ENCODE peak calls at places on chromosomes 13 and 19, in four cellular contexts. F is activated CD4-positive, alpha-beta T cell treated with anti-CD3 and anti-CD28 coated beads for 48 hours; J is NCI-H1092 treated with DMSO at 0.1 percent for 48 hours; A is HEK293T. S is an unnamed sample.

GRCh38 chr13:113204378-113204734 is 4.1 kb downstream of the PCID2 start:
- DNase-seq in F (no peak), J (no peak), A (no peak), S (no peak)

GRCh38 chr19:38263696-38264485 is 482 bp upstream of the SPINT2 start:
- DNase-seq in F (peak; percentile 89), J (peak; percentile 48), A (no peak), S (peak; percentile 92)

GRCh38 chr19:28493881-28494280 is 719.1 kb downstream of the UQCRFS1 start:
- DNase-seq in F (no peak), J (no peak), A (no peak), S (no peak)

GRCh38 chr19:17311455-17312248 is 2.3 kb downstream of the DDA1 start:
- DNase-seq in F (no peak), J (no peak), A (no peak), S (peak; percentile 85)

GRCh38 chr13:32587774-32588165 is 1.5 kb downstream of the PDS5B start:
- DNase-seq in F (no peak), J (peak; percentile 8), A (no peak), S (no peak)

GRCh38 chr19:17424743-17425365 is 5.0 kb downstream of the MVB12A start:
- DNase-seq in F (peak; percentile 58), J (peak; percentile 51), A (peak; percentile 76), S (no peak)

GRCh38 chr19:54047626-54048025 is 16.1 kb downstream of the VSTM1 start:
- DNase-seq in F (no peak), J (no peak), A (no peak), S (no peak)

GRCh38 chr19:15501596-15501995 is 6.7 kb upstream of the CYP4F22 start:
- DNase-seq in F (no peak), J (no peak), A (no peak), S (no peak)

GRCh38 chr13:49828452-49828851 is 36.0 kb upstream of the KPNA3 start:
- DNase-seq in F (no peak), J (no peak), A (no peak), S (no peak)

GRCh38 chr19:4267101-4267900 is 11.8 kb upstream of the SHD start:
- DNase-seq in F (peak; percentile 76), J (peak; percentile 34), A (peak; percentile 80), S (peak; percentile 61)

GRCh38 chr19:17468302-17469091 is 1.8 kb upstream of the SLC27A1 start:
- DNase-seq in F (no peak), J (no peak), A (no peak), S (no peak)

GRCh38 chr13:98348476-98348875 is 171.4 kb upstream of the RNF113B start:
- DNase-seq in F (no peak), J (no peak), A (no peak), S (no peak)

GRCh38 chr19:3238066-3238561 is 13.7 kb downstream of the CELF5 start:
- DNase-seq in F (no peak), J (no peak), A (no peak), S (no peak)

GRCh38 chr19:28394705-28395104 is 818.2 kb downstream of the UQCRFS1 start:
- DNase-seq in F (no peak), J (peak; percentile 2), A (no peak), S (no peak)

GRCh38 chr19:40724315-40724714 is 7.4 kb downstream of the ITPKC start:
- DNase-seq in F (no peak), J (no peak), A (no peak), S (no peak)

GRCh38 chr19:14695471-14695870 is 5.6 kb downstream of the ZNF333 start:
- DNase-seq in F (no peak), J (no peak), A (no peak), S (no peak)

GRCh38 chr19:34731019-34731829 is 2.8 kb upstream of the ZNF181 start:
- DNase-seq in F (no peak), J (no peak), A (no peak), S (no peak)

GRCh38 chr19:14479985-14480694 is 5.0 kb upstream of the PTGER1 start:
- DNase-seq in F (peak; percentile 82), J (no peak), A (peak; percentile 80), S (no peak)

GRCh38 chr19:28488006-28488405 is 724.9 kb downstream of the UQCRFS1 start:
- DNase-seq in F (no peak), J (no peak), A (no peak), S (no peak)

GRCh38 chr19:48918801-48919247 is 14.7 kb upstream of the DHDH start:
- DNase-seq in F (peak; percentile 36), J (no peak), A (peak; percentile 76), S (no peak)

GRCh38 chr19:32264568-32264967 is 80.8 kb upstream of the ZNF507 start:
- DNase-seq in F (no peak), J (no peak), A (no peak), S (no peak)

S was measured in RCC 7860.